ENCODE peak calls at places on chromosomes 13 and 19, in six cellular contexts. O, X, V, C, F and M are unnamed samples.

GRCh38 chr19:18453269-18454024 is 15.5 kb upstream of the ISYNA1 start:
- DNase-seq in O (no peak), X (no peak), V (peak; percentile 43), C (no peak), F (no peak), M (no peak)

GRCh38 chr13:25249001-25249543 is 38.2 kb downstream of the MTMR6 start:
- DNase-seq in O (peak; percentile 49), X (no peak), V (peak; percentile 41), C (no peak), F (no peak), M (peak; percentile 36)

GRCh38 chr13:29435125-29435911 is 160.2 kb downstream of the SLC7A1 start:
- DNase-seq in O (peak; percentile 47), X (no peak), V (peak; percentile 95), C (peak; percentile 66), F (peak; percentile 57), M (peak; percentile 66)

GRCh38 chr13:91346062-91346461 is 1.4 kb upstream of the MIR17HG start:
- DNase-seq in O (no peak), X (no peak), V (no peak), C (no peak), F (no peak), M (no peak)

GRCh38 chr19:512548-513365 is 5.5 kb downstream of the TPGS1 start:
- DNase-seq in O (no peak), X (no peak), V (no peak), C (no peak), F (no peak), M (no peak)

GRCh38 chr19:21482863-21483276 is 22.5 kb upstream of the ZNF429 start:
- DNase-seq in O (no peak), X (peak; percentile 75), V (peak; percentile 48), C (peak; percentile 64), F (peak; percentile 28), M (no peak)

GRCh38 chr13:80329250-80329649 is 11.7 kb downstream of the SPRY2 start:
- DNase-seq in O (no peak), X (no peak), V (no peak), C (no peak), F (no peak), M (no peak)

GRCh38 chr13:110444226-110444653 is 117.3 kb downstream of the RAB20 start:
- DNase-seq in O (peak; percentile 54), X (no peak), V (peak; percentile 49), C (peak; percentile 58), F (no peak), M (peak; percentile 67)

GRCh38 chr19:7512400-7512851 is 3.5 kb upstream of the ZNF358 start:
- DNase-seq in O (no peak), X (no peak), V (no peak), C (no peak), F (no peak), M (no peak)

GRCh38 chr13:20174656-20175405 is 14.0 kb upstream of the GJA3 start:
- DNase-seq in O (peak; percentile 98), X (peak; percentile 36), V (peak; percentile 99), C (peak; percentile 76), F (peak; percentile 52), M (peak; percentile 91)

GRCh38 chr19:33125929-33126388 is 6.0 kb upstream of the WDR88 start:
- DNase-seq in O (peak; percentile 33), X (peak; percentile 48), V (peak; percentile 75), C (peak; percentile 36), F (peak; percentile 32), M (peak; percentile 31)

GRCh38 chr13:96090240-96091101 is 564 bp downstream of the HS6ST3 start:
- DNase-seq in O (no peak), X (peak; percentile 30), V (no peak), C (peak; percentile 17), F (no peak), M (no peak)

GRCh38 chr19:48249502-48250014 is 6.2 kb downstream of the CARD8 start:
- DNase-seq in O (no peak), X (no peak), V (no peak), C (peak; percentile 49), F (peak; percentile 77), M (no peak)

GRCh38 chr13:32904271-32904670 is 112.0 kb upstream of the KL start:
- DNase-seq in O (no peak), X (no peak), V (no peak), C (no peak), F (no peak), M (peak; percentile 11)

GRCh38 chr13:32905063-32905863 is 111.0 kb upstream of the KL start:
- DNase-seq in O (peak; percentile 33), X (no peak), V (no peak), C (no peak), F (no peak), M (no peak)

GRCh38 chr13:32903720-32904119 is 112.5 kb upstream of the KL start:
- DNase-seq in O (no peak), X (no peak), V (no peak), C (no peak), F (no peak), M (peak; percentile 42)

GRCh38 chr13:32902898-32903297 is 113.3 kb upstream of the KL start:
- DNase-seq in O (no peak), X (no peak), V (peak; percentile 43), C (peak; percentile 39), F (peak; percentile 81), M (no peak)

GRCh38 chr13:32901994-32902780 is 114.0 kb upstream of the KL start:
- DNase-seq in O (no peak), X (no peak), V (no peak), C (no peak), F (no peak), M (no peak)
- H3K4me3 ChIP-seq in O (no peak overlapping the region), X (no peak overlapping the region), V (no peak overlapping the region), C (no peak overlapping the region), F (no peak overlapping the region), M (no peak overlapping the region)

GRCh38 chr13:114144606-114145244 is 12.3 kb upstream of the RASA3 start:
- DNase-seq in O (no peak), X (no peak), V (no peak), C (no peak), F (no peak), M (no peak)

GRCh38 chr13:114142640-114143490 is 10.4 kb upstream of the RASA3 start:
- DNase-seq in O (no peak), X (peak; percentile 84), V (peak; percentile 63), C (no peak), F (no peak), M (no peak)

GRCh38 chr13:114145256-114145655 is 12.8 kb upstream of the RASA3 start:
- DNase-seq in O (no peak), X (no peak), V (no peak), C (no peak), F (no peak), M (no peak)

GRCh38 chr13:114145722-114146121 is 13.3 kb upstream of the RASA3 start:
- DNase-seq in O (no peak), X (no peak), V (no peak), C (no peak), F (no peak), M (no peak)

DNA sequence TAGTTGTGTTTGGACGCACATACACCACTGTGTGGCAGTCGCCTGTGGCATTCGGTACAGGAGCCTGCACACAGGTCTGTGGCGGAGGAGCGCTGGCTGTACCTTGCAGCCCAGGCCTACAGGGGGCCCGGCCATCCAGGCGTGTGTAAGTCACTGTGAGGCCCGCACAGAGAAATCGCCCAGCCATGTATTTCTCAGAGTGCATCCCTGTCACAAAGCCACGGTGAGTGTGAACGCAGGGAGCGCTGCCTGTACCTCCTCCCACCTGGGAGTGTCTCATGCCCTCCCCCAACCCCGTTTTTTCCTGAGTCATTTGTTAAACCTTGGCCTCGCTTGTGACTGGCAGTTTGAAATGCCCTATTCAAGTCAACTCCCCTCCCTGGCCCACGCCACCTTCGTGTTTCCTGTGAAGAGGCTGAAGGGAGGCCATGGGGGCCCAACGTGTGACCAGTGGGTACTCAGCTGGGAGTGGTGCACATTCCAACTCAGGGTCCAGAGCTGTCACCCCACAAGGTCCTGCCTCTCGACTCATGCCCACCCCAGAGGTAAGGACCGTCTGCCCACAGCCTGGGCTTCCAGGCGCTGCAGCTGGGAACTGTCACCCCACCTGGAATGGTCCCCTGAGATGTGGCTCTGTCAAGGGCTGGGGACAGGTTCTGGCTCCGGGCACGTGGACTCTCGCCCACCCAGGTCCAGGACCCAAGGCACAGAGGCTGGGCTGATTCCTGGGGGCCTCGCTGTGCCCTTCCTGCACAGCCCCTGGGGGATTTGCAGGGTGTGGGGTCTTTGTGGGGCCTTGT is 11.6 kb upstream of the RASA3 start:
- DNase-seq in O (no peak), X (peak; percentile 68), V (no peak), C (no peak), F (no peak), M (no peak)
- TF ChIP-seq CTCF in O (no peak), X (peak; percentile 32), V (no peak), C (no peak), F (no peak), M (peak; percentile 43)

GRCh38 chr19:4061683-4062575 is 4.8 kb downstream of the ZBTB7A start:
- DNase-seq in O (peak; percentile 52), X (peak; percentile 80), V (no peak), C (no peak), F (no peak), M (no peak)

GRCh38 chr19:4061178-4061682 is 5.5 kb downstream of the ZBTB7A start:
- DNase-seq in O (peak; percentile 70), X (peak; percentile 89), V (no peak), C (peak; percentile 85), F (peak; percentile 72), M (no peak)

GRCh38 chr19:4059931-4060620 is 6.6 kb downstream of the ZBTB7A start:
- DNase-seq in O (peak; percentile 83), X (peak; percentile 50), V (no peak), C (peak; percentile 87), F (peak; percentile 74), M (no peak)

GRCh38 chr19:4059493-4059880 is 7.2 kb downstream of the ZBTB7A start:
- DNase-seq in O (no peak), X (no peak), V (no peak), C (no peak), F (no peak), M (no peak)

DNA sequence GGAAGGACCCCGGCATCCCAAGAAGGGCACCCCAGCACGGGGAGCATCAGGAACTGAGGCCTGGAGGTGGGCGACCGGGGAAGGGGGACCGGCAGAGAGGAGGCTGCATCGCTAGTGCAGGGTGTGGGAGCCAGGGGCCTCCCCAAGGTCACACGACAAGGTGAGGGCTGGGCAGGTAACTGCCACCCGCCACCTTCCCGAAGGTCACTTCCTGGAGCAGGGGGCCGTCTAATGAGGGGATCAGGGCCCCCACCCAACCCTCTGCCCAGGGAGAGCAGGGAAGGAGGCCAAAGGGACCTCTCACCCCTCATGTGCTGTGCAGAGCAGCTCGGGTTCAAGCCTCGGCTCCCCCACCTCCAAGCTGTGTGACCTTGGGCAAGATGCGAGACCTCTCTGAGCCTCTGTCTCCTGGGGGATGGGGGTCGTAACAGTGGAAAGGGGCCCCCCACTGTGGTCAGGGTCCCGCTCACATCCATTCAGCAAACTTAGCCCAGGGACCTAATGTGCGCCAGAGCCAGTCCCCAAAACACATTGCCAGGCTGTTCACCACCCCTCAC is 6.0 kb downstream of the ZBTB7A start:
- DNase-seq in O (no peak), X (no peak), V (no peak), C (no peak), F (no peak), M (no peak)
- H3K4me3 ChIP-seq in O (peak overlapping the region; percentile 47), X (peak overlapping the region; percentile 34), V (no peak overlapping the region), C (peak overlapping the region; percentile 16), F (peak overlapping the region; percentile 23), M (no peak overlapping the region)

GRCh38 chr19:56066152-56067023 is 54.7 kb downstream of the ZNF787 start:
- DNase-seq in O (peak; percentile 26), X (peak; percentile 78), V (peak; percentile 34), C (peak; percentile 48), F (peak; percentile 50), M (peak; percentile 34)

GRCh38 chr19:56069642-56070041 is 51.5 kb downstream of the ZNF787 start:
- DNase-seq in O (no peak), X (no peak), V (no peak), C (no peak), F (no peak), M (no peak)

GRCh38 chr19:56076413-56076998 is 44.6 kb downstream of the ZNF787 start:
- DNase-seq in O (peak; percentile 35), X (peak; percentile 68), V (peak; percentile 64), C (no peak), F (peak; percentile 60), M (peak; percentile 49)

GRCh38 chr19:56071151-56071550 is 49.9 kb downstream of the ZNF787 start:
- DNase-seq in O (no peak), X (no peak), V (no peak), C (no peak), F (no peak), M (no peak)
- TF ChIP-seq CTCF in O (peak; percentile 11), X (no peak), V (peak; percentile 26), C (no peak), F (no peak), M (peak; percentile 37)